ENCODE peak calls at places on chromosomes 5 and 9, in five cellular contexts. Y is small intestine, E is SJSA1, N is H9, U is ovary. W is an unnamed sample. For H3K27me3, the result is how much of the 10 kb centered on the place peaks cover.

GRCh38 chr9:110266786-110267185 is 10.5 kb upstream of the TXN start:
- DNase-seq in Y (peak), E (no peak), N (no peak), U (no peak), W (no peak)

GRCh38 chr9:80932181-80932580 is 757.2 kb downstream of the TLE1 start:
- DNase-seq in Y (no peak), E (no peak), N (no peak), U (no peak), W (no peak)

GRCh38 chr9:133290751-133291302 is 15.8 kb upstream of the ABO start:
- DNase-seq in Y (no peak), E (no peak), N (no peak), U (no peak), W (no peak)

GRCh38 chr9:16143947-16144890 is 591.4 kb downstream of the CCDC171 start:
- DNase-seq in Y (no peak), E (peak), N (no peak), U (no peak), W (no peak)

GRCh38 chr9:105858284-105858683 is 163.9 kb downstream of the TMEM38B start:
- DNase-seq in Y (no peak), E (no peak), N (no peak), U (no peak), W (no peak)

GRCh38 chr5:37248387-37248969 is 698 bp downstream of the CPLANE1 start:
- DNase-seq in Y (no peak), E (no peak), N (no peak), U (no peak), W (no peak)

GRCh38 chr5:133526368-133526767 is 86.0 kb downstream of the FSTL4 start:
- DNase-seq in Y (no peak), E (no peak), N (no peak), U (no peak), W (no peak)

GRCh38 chr5:52987711-52988329 is 1.3 kb upstream of the ITGA2 start:
- DNase-seq in Y (peak), E (peak), N (no peak), U (no peak), W (no peak)

GRCh38 chr5:32713396-32714381 is 2.6 kb downstream of the NPR3 start:
- DNase-seq in Y (no peak), E (no peak), N (peak), U (peak), W (peak)

GRCh38 chr9:132182609-132183073 is 20.8 kb downstream of the NTNG2 start:
- DNase-seq in Y (no peak), E (no peak), N (no peak), U (no peak), W (no peak)

GRCh38 chr9:20754556-20754955 is 70.5 kb downstream of the FOCAD start:
- DNase-seq in Y (no peak), E (no peak), N (no peak), U (no peak), W (no peak)

GRCh38 chr5:59599729-59600128 is 293.8 kb downstream of the PDE4D start:
- DNase-seq in Y (no peak), E (no peak), N (no peak), U (no peak), W (no peak)

GRCh38 chr9:120441446-120442279 is 138.3 kb downstream of the CDK5RAP2 start:
- DNase-seq in Y (no peak), E (no peak), N (no peak), U (no peak), W (no peak)

GRCh38 chr9:36831381-36832231 is 202.5 kb downstream of the PAX5 start:
- DNase-seq in Y (no peak), E (no peak), N (no peak), U (no peak), W (no peak)

GRCh38 chr5:37619353-37619752 is 220.5 kb downstream of the GDNF start:
- DNase-seq in Y (peak), E (no peak), N (no peak), U (no peak), W (no peak)

GRCh38 chr5:108747111-108748009 is at the start of gene FER:
- DNase-seq in Y (peak), E (peak), N (no peak), U (no peak), W (peak)

GRCh38 chr9:18605763-18606162 is 131.8 kb downstream of the ADAMTSL1 start:
- DNase-seq in Y (no peak), E (no peak), N (no peak), U (peak), W (no peak)

GRCh38 chr5:136028090-136028489 is 698 bp upstream of the TGFBI start:
- DNase-seq in Y (no peak), E (no peak), N (no peak), U (no peak), W (no peak)

GRCh38 chr5:32387176-32387575 is 57.4 kb downstream of the ZFR start:
- DNase-seq in Y (no peak), E (no peak), N (no peak), U (no peak), W (no peak)

GRCh38 chr5:93583799-93584530 is 943 bp downstream of the NR2F1 start:
- DNase-seq in Y (no peak), E (peak), N (no peak), U (peak), W (no peak)

GRCh38 chr5:93583525-93583798 is 440 bp downstream of the NR2F1 start:
- DNase-seq in Y (no peak), E (no peak), N (no peak), U (no peak), W (no peak)

GRCh38 chr5:93581738-93582414 is 857 bp upstream of the NR2F1-AS1 start:
- DNase-seq in Y (no peak), E (peak), N (no peak), U (no peak), W (no peak)

GRCh38 chr5:93584531-93585053 is 1.6 kb downstream of the NR2F1 start:
- DNase-seq in Y (no peak), E (no peak), N (no peak), U (peak), W (no peak)

DNA sequence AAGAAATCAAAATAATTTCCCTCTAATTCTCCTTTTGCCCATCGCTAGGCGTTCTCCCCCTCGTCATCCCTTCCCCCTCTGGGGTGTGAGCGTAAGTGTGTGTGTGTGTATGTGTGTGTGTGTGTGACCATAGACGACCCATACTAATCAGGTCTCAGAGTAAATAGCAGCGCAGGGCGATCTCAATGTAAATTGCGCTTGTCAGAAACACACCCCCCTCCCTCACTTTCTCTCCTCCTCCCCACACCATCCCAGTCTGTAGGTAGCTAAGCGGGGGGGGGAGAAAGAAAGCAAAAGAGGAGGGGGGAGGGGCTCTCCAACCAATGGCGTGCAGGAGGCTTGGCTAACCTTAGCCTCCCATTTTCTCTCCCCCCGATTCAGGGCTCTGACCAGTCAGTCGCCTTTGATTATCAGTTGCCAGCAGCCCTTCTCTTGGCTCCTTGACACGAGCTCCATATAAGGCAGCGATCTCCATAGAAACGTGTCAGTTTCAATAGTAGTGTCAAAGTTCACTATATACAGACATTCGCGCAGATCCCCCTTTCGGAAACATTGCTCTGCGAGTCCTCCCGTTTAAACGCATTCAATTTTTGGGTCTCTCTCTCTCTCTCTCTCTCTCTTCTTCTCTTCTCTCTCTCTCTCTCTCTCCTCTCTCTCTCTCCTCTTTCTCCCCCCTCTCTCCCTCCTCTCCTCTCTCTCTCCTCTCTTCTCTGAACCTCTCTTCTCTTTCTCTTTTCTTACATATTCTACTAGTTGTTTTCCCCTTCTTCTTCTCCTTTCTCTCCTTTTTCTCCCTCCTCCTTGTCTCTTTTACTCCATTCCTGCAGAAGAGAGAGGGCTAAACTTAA is at the start of gene NR2F1:
- DNase-seq in Y (peak), E (peak), N (peak), U (peak), W (no peak)
- H3K27me3 ChIP-seq in Y (under half), E (under half), N (half or more), U (under half), W (under half)

DNA sequence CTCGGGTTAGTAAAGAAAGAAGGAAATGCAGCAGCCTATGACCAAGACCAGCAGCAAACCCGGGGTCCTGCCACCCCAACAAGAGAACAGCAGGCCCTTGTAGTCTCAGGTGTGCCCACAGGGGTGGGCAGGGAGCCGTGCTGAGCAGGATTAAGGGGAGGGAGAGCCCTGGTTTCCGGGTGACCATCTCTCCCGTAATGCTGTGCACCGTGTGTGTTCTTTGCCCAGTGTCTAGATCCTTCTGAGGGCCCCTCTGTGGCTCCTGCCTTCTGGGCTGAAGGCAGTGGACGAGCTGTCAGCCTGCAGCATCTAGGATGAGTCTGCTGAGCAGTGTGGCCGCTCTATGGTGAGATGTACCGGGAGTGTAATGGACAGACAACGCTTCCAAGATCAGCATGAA is 12.7 kb upstream of the PLEKHG4B start:
- DNase-seq in Y (no peak), E (no peak), N (no peak), U (no peak), W (no peak)
- H3K27me3 ChIP-seq in Y (under half), E (under half), N (under half), U (under half), W (under half)

GRCh38 chr9:124015091-124015660 is 3.6 kb downstream of the LHX2 start:
- DNase-seq in Y (no peak), E (no peak), N (peak), U (no peak), W (no peak)

GRCh38 chr9:124014355-124015026 is 2.9 kb downstream of the LHX2 start:
- DNase-seq in Y (no peak), E (no peak), N (no peak), U (no peak), W (no peak)

GRCh38 chr9:124012368-124013262 is 1.0 kb downstream of the LHX2 start:
- DNase-seq in Y (no peak), E (no peak), N (peak), U (no peak), W (peak)

GRCh38 chr9:124011460-124012301 is at the start of gene LHX2:
- DNase-seq in Y (peak), E (no peak), N (peak), U (peak), W (peak)

GRCh38 chr9:124013263-124014211 is 2.0 kb downstream of the LHX2 start:
- DNase-seq in Y (no peak), E (no peak), N (peak), U (no peak), W (peak)
- H3K27me3 ChIP-seq in Y (under half), E (under half), N (half or more), U (under half), W (under half)

DNA sequence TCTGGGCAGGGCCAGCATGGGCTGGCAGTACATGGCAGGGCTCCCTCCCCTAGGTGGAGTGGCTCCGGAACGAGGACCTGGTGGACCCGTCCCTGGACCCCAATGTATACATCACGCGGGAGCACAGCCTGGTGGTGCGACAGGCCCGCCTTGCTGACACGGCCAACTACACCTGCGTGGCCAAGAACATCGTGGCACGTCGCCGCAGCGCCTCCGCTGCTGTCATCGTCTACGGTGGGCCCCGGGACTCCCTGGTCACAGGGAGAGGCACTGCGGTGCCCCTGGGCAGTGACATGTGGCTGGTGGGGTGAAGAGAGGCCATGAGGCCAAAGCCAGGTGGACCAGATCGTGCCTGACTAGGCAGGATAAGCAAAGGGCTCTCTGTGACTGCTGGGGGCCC is 30.4 kb downstream of the HK3 start:
- DNase-seq in Y (no peak), E (no peak), N (no peak), U (no peak), W (no peak)
- H3K27me3 ChIP-seq in Y (under half), E (half or more), N (under half), U (under half), W (under half)

GRCh38 chr5:29984153-29984534 is 1209.3 kb upstream of the CDH6 start:
- DNase-seq in Y (no peak), E (no peak), N (no peak), U (no peak), W (no peak)

GRCh38 chr5:29983528-29984152 is 1209.8 kb upstream of the CDH6 start:
- DNase-seq in Y (no peak), E (no peak), N (no peak), U (no peak), W (no peak)

DNA sequence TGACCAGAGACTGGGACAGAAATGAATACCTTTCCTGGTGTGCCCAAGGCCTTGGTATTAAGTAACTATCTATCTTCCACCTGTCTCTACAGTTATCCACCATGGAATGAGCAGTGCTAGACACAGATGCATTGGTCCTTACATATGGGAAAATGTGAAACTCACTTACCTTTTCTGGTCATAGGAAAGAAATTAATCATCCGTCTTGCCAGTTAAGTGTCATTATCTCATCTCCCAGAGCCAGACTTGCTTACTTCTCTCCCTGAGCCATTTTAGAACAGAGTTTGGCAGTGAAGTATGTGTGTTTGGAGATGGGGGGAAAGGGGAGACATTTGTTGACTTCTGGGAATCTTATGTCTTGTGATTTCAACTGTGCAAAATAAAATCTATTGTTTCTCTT is 1211.0 kb upstream of the CDH6 start:
- DNase-seq in Y (no peak), E (no peak), N (no peak), U (no peak), W (no peak)
- H3K27me3 ChIP-seq in Y (under half), E (under half), N (under half), U (under half), W (under half)

DNA sequence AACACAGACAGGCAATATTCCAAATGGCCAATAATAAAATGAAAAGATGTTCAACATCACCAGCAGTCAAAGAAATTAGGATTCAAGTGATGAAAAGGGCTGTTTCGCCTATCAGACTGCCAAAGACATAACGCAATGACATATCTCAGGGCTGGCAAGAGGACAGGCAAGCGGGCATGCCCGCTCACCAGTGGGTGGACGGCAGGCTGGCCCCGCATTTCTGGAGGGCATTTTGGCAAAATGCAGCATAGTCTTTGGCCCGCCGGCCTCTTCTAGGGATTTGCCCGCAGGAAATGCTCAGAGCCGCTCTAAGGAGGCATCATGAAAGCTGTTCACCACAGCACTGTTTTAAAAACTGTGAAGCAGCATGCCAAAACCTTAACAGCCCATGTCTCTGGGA is 1.4 kb upstream of the PPP1R26 start:
- DNase-seq in Y (no peak), E (no peak), N (peak), U (no peak), W (no peak)
- H3K27me3 ChIP-seq in Y (under half), E (under half), N (under half), U (under half), W (under half)

GRCh38 chr5:140041492-140042421 is 1.3 kb downstream of the NRG2 start:
- DNase-seq in Y (peak), E (no peak), N (peak), U (peak), W (peak)
- H3K27me3 ChIP-seq in Y (under half), E (half or more), N (under half), U (under half), W (under half)

GRCh38 chr9:68507796-68508145 is 32.9 kb downstream of the TMEM252 start:
- DNase-seq in Y (no peak), E (no peak), N (no peak), U (no peak), W (no peak)
- H3K27me3 ChIP-seq in Y (under half), E (under half), N (half or more), U (under half), W (under half)

W was measured in GM06990.